ENCODE peak calls at places on chromosomes 3 and 15, in seven cellular contexts. One of them, this sample, is unnamed.

GRCh38 chr3:185959609-185960517 is 22.0 kb upstream of the TRA2B start:
- DNase-seq in iPS DF 6.9: no peak
- DNase-seq in NCI-H345: no peak
- DNase-seq in GM13976: no peak
- DNase-seq in HFFc6: peak
- DNase-seq in GOT3: peak
- DNase-seq in esophagus muscularis mucosa: no peak
- DNase-seq in this sample: peak

GRCh38 chr3:139110072-139110830 is 65.6 kb upstream of the PRR23C start:
- DNase-seq in iPS DF 6.9: no peak
- DNase-seq in GM13976: no peak
- DNase-seq in NCI-H345: no peak
- DNase-seq in GOT3: no peak
- DNase-seq in esophagus muscularis mucosa: peak
- DNase-seq in HFFc6: no peak
- DNase-seq in this sample: no peak

GRCh38 chr3:46466871-46467403 is 2.2 kb upstream of the LTF start:
- DNase-seq in iPS DF 6.9: no peak
- DNase-seq in HFFc6: no peak
- DNase-seq in NCI-H345: no peak
- DNase-seq in GOT3: no peak
- DNase-seq in GM13976: no peak
- DNase-seq in esophagus muscularis mucosa: no peak
- DNase-seq in this sample: no peak

GRCh38 chr15:60798821-60799220 is 319.9 kb upstream of the ICE2 start:
- DNase-seq in esophagus muscularis mucosa: no peak
- DNase-seq in HFFc6: peak
- DNase-seq in NCI-H345: no peak
- DNase-seq in GOT3: no peak
- DNase-seq in GM13976: peak
- DNase-seq in iPS DF 6.9: no peak
- DNase-seq in this sample: peak

GRCh38 chr3:27345493-27345892 is 23.7 kb downstream of the NEK10 start:
- DNase-seq in iPS DF 6.9: no peak
- DNase-seq in GOT3: no peak
- DNase-seq in esophagus muscularis mucosa: no peak
- DNase-seq in GM13976: no peak
- DNase-seq in NCI-H345: no peak
- DNase-seq in HFFc6: no peak
- DNase-seq in this sample: no peak

GRCh38 chr15:93372209-93372910 is 283.3 kb upstream of the RGMA start:
- DNase-seq in iPS DF 6.9: no peak
- DNase-seq in GM13976: no peak
- DNase-seq in esophagus muscularis mucosa: no peak
- DNase-seq in HFFc6: no peak
- DNase-seq in GOT3: no peak
- DNase-seq in NCI-H345: peak
- DNase-seq in this sample: no peak

GRCh38 chr3:187739125-187739560 is 6.1 kb downstream of the BCL6 start:
- DNase-seq in GM13976: peak
- DNase-seq in iPS DF 6.9: no peak
- DNase-seq in esophagus muscularis mucosa: peak
- DNase-seq in HFFc6: no peak
- DNase-seq in GOT3: no peak
- DNase-seq in NCI-H345: peak
- DNase-seq in this sample: no peak

GRCh38 chr3:107928084-107928445 is 162.8 kb downstream of the CD47 start:
- DNase-seq in esophagus muscularis mucosa: no peak
- DNase-seq in GM13976: peak
- DNase-seq in NCI-H345: peak
- DNase-seq in HFFc6: peak
- DNase-seq in iPS DF 6.9: no peak
- DNase-seq in GOT3: no peak
- DNase-seq in this sample: peak

GRCh38 chr15:45550436-45550835 is 27.9 kb upstream of the SLC30A4 start:
- DNase-seq in GOT3: no peak
- DNase-seq in iPS DF 6.9: no peak
- DNase-seq in NCI-H345: no peak
- DNase-seq in HFFc6: peak
- DNase-seq in esophagus muscularis mucosa: no peak
- DNase-seq in GM13976: no peak
- DNase-seq in this sample: peak

GRCh38 chr15:45650889-45651525 is 16.2 kb downstream of the SQOR start:
- DNase-seq in HFFc6: no peak
- DNase-seq in GOT3: no peak
- DNase-seq in NCI-H345: no peak
- DNase-seq in esophagus muscularis mucosa: no peak
- DNase-seq in GM13976: no peak
- DNase-seq in iPS DF 6.9: no peak
- DNase-seq in this sample: no peak

GRCh38 chr3:101155828-101156227 is 162.6 kb upstream of the ABI3BP start:
- DNase-seq in NCI-H345: no peak
- DNase-seq in GOT3: no peak
- DNase-seq in esophagus muscularis mucosa: no peak
- DNase-seq in GM13976: no peak
- DNase-seq in HFFc6: no peak
- DNase-seq in iPS DF 6.9: no peak
- DNase-seq in this sample: no peak

GRCh38 chr15:95874625-95875024 is 455.9 kb upstream of the NR2F2 start:
- DNase-seq in esophagus muscularis mucosa: no peak
- DNase-seq in GOT3: no peak
- DNase-seq in HFFc6: no peak
- DNase-seq in iPS DF 6.9: no peak
- DNase-seq in GM13976: no peak
- DNase-seq in NCI-H345: no peak
- DNase-seq in this sample: no peak

GRCh38 chr3:61894988-61895935 is 333.9 kb downstream of the PTPRG start:
- DNase-seq in HFFc6: peak
- DNase-seq in GOT3: no peak
- DNase-seq in esophagus muscularis mucosa: no peak
- DNase-seq in GM13976: peak
- DNase-seq in iPS DF 6.9: no peak
- DNase-seq in NCI-H345: peak
- DNase-seq in this sample: peak

GRCh38 chr3:51340311-51340829 is 44.7 kb upstream of the MANF start:
- DNase-seq in GM13976: no peak
- DNase-seq in esophagus muscularis mucosa: peak
- DNase-seq in iPS DF 6.9: no peak
- DNase-seq in GOT3: peak
- DNase-seq in NCI-H345: no peak
- DNase-seq in HFFc6: peak
- DNase-seq in this sample: peak

GRCh38 chr3:75294124-75294523 is 370.0 kb upstream of the FRG2C start:
- DNase-seq in GOT3: no peak
- DNase-seq in HFFc6: peak
- DNase-seq in esophagus muscularis mucosa: peak
- DNase-seq in NCI-H345: peak
- DNase-seq in GM13976: peak
- DNase-seq in iPS DF 6.9: peak
- DNase-seq in this sample: peak

GRCh38 chr3:173970206-173970605 is 572.7 kb downstream of the NLGN1 start:
- DNase-seq in HFFc6: no peak
- DNase-seq in NCI-H345: no peak
- DNase-seq in GM13976: no peak
- DNase-seq in esophagus muscularis mucosa: no peak
- DNase-seq in GOT3: no peak
- DNase-seq in iPS DF 6.9: no peak
- DNase-seq in this sample: no peak

GRCh38 chr3:56917740-56918568 is 116.2 kb upstream of the ARHGEF3 start:
- DNase-seq in esophagus muscularis mucosa: no peak
- DNase-seq in iPS DF 6.9: no peak
- DNase-seq in NCI-H345: peak
- DNase-seq in HFFc6: no peak
- DNase-seq in GM13976: peak
- DNase-seq in GOT3: no peak
- DNase-seq in this sample: no peak

GRCh38 chr3:146851665-146852064 is 246.5 kb upstream of the PLSCR5 start:
- DNase-seq in GM13976: no peak
- DNase-seq in GOT3: no peak
- DNase-seq in iPS DF 6.9: no peak
- DNase-seq in HFFc6: no peak
- DNase-seq in esophagus muscularis mucosa: no peak
- DNase-seq in NCI-H345: no peak
- DNase-seq in this sample: no peak

GRCh38 chr15:68341851-68342336 is 64.3 kb downstream of the FEM1B start:
- DNase-seq in esophagus muscularis mucosa: no peak
- DNase-seq in GM13976: no peak
- DNase-seq in NCI-H345: no peak
- DNase-seq in iPS DF 6.9: no peak
- DNase-seq in HFFc6: no peak
- DNase-seq in GOT3: no peak
- DNase-seq in this sample: no peak

GRCh38 chr3:162647321-162647720 is 1150.7 kb downstream of the OTOL1 start:
- DNase-seq in esophagus muscularis mucosa: no peak
- DNase-seq in GOT3: no peak
- DNase-seq in GM13976: no peak
- DNase-seq in iPS DF 6.9: no peak
- DNase-seq in NCI-H345: no peak
- DNase-seq in HFFc6: no peak
- DNase-seq in this sample: no peak

GRCh38 chr15:73633991-73634495 is 854 bp upstream of the NPTN start:
- DNase-seq in iPS DF 6.9: no peak
- DNase-seq in GM13976: no peak
- DNase-seq in GOT3: no peak
- DNase-seq in esophagus muscularis mucosa: no peak
- DNase-seq in NCI-H345: no peak
- DNase-seq in HFFc6: peak
- DNase-seq in this sample: peak

GRCh38 chr3:12224181-12225147 is 64.4 kb upstream of the PPARG start:
- DNase-seq in esophagus muscularis mucosa: no peak
- DNase-seq in NCI-H345: no peak
- DNase-seq in HFFc6: peak
- DNase-seq in GM13976: no peak
- DNase-seq in GOT3: no peak
- DNase-seq in iPS DF 6.9: no peak
- DNase-seq in this sample: no peak

GRCh38 chr3:151197981-151198767 is 4.8 kb downstream of the GPR171 start:
- DNase-seq in HFFc6: peak
- DNase-seq in esophagus muscularis mucosa: no peak
- DNase-seq in iPS DF 6.9: no peak
- DNase-seq in GM13976: no peak
- DNase-seq in NCI-H345: no peak
- DNase-seq in GOT3: no peak
- DNase-seq in this sample: peak

GRCh38 chr3:180040966-180041365 is 4.2 kb upstream of the PEX5L start:
- DNase-seq in esophagus muscularis mucosa: no peak
- DNase-seq in GM13976: no peak
- DNase-seq in NCI-H345: no peak
- DNase-seq in iPS DF 6.9: no peak
- DNase-seq in HFFc6: no peak
- DNase-seq in GOT3: no peak
- DNase-seq in this sample: no peak

GRCh38 chr3:124461838-124462632 is 268.2 kb upstream of the UMPS start:
- DNase-seq in GOT3: no peak
- DNase-seq in NCI-H345: no peak
- DNase-seq in esophagus muscularis mucosa: no peak
- DNase-seq in HFFc6: no peak
- DNase-seq in GM13976: no peak
- DNase-seq in iPS DF 6.9: no peak
- DNase-seq in this sample: no peak

GRCh38 chr15:100350434-100351226 is 8.9 kb upstream of the ADAMTS17 start:
- DNase-seq in NCI-H345: peak
- DNase-seq in GOT3: no peak
- DNase-seq in HFFc6: no peak
- DNase-seq in GM13976: no peak
- DNase-seq in iPS DF 6.9: no peak
- DNase-seq in esophagus muscularis mucosa: no peak
- DNase-seq in this sample: no peak

GRCh38 chr15:49530106-49530505 is 90.5 kb downstream of the FAM227B start:
- DNase-seq in iPS DF 6.9: no peak
- DNase-seq in GOT3: no peak
- DNase-seq in NCI-H345: no peak
- DNase-seq in GM13976: no peak
- DNase-seq in esophagus muscularis mucosa: no peak
- DNase-seq in HFFc6: no peak
- DNase-seq in this sample: peak

GRCh38 chr3:135056084-135056730 is 261.1 kb downstream of the EPHB1 start:
- DNase-seq in GM13976: no peak
- DNase-seq in GOT3: no peak
- DNase-seq in esophagus muscularis mucosa: peak
- DNase-seq in iPS DF 6.9: no peak
- DNase-seq in NCI-H345: peak
- DNase-seq in HFFc6: no peak
- DNase-seq in this sample: no peak

GRCh38 chr3:194278186-194278845 is 72.8 kb downstream of the CPN2 start:
- DNase-seq in iPS DF 6.9: no peak
- DNase-seq in NCI-H345: no peak
- DNase-seq in HFFc6: no peak
- DNase-seq in esophagus muscularis mucosa: no peak
- DNase-seq in GOT3: no peak
- DNase-seq in GM13976: no peak
- DNase-seq in this sample: no peak

GRCh38 chr15:70266412-70267089 is 168.8 kb upstream of the TLE3 start:
- DNase-seq in HFFc6: no peak
- DNase-seq in GM13976: no peak
- DNase-seq in NCI-H345: no peak
- DNase-seq in GOT3: no peak
- DNase-seq in esophagus muscularis mucosa: peak
- DNase-seq in iPS DF 6.9: no peak
- DNase-seq in this sample: no peak

GRCh38 chr3:55965776-55966175 is 478.7 kb upstream of the WNT5A start:
- DNase-seq in esophagus muscularis mucosa: no peak
- DNase-seq in NCI-H345: no peak
- DNase-seq in GM13976: no peak
- DNase-seq in GOT3: no peak
- DNase-seq in HFFc6: no peak
- DNase-seq in iPS DF 6.9: no peak
- DNase-seq in this sample: no peak

GRCh38 chr15:48388937-48389309 is 57.7 kb downstream of the DUT start:
- DNase-seq in GOT3: no peak
- DNase-seq in iPS DF 6.9: no peak
- DNase-seq in HFFc6: no peak
- DNase-seq in GM13976: no peak
- DNase-seq in NCI-H345: no peak
- DNase-seq in esophagus muscularis mucosa: no peak
- DNase-seq in this sample: no peak

GRCh38 chr3:6791161-6791560 is 69.8 kb upstream of the GRM7 start:
- DNase-seq in HFFc6: no peak
- DNase-seq in iPS DF 6.9: no peak
- DNase-seq in NCI-H345: no peak
- DNase-seq in GM13976: no peak
- DNase-seq in GOT3: no peak
- DNase-seq in esophagus muscularis mucosa: no peak
- DNase-seq in this sample: no peak